ENCODE peak calls at places on chromosomes 11 and 22, in five cellular contexts. P, B, C, Y and D are unnamed samples.
A peak's percentile ranks its signal among the peaks of the same experiment; 100 is the strongest.

GRCh38 chr11:46348566-46348981 is 1.3 kb downstream of the DGKZ start:
- DNase-seq in P (no peak), B (no peak), C (no peak), Y (no peak), D (no peak)

GRCh38 chr11:64580387-64580786 is 10.6 kb upstream of the SLC22A12 start:
- DNase-seq in P (no peak), B (no peak), C (no peak), Y (no peak), D (no peak)

GRCh38 chr11:25612806-25613205 is 719.1 kb upstream of the ANO3 start:
- DNase-seq in P (no peak), B (no peak), C (no peak), Y (no peak), D (no peak)

GRCh38 chr11:44192701-44193100 is 97.2 kb downstream of the EXT2 start:
- DNase-seq in P (no peak), B (no peak), C (no peak), Y (no peak), D (no peak)

GRCh38 chr22:24451162-24451561 is 23.8 kb downstream of the ADORA2A start:
- DNase-seq in P (no peak), B (no peak), C (no peak), Y (no peak), D (no peak)

GRCh38 chr11:123696183-123696582 is 41.8 kb upstream of the SCN3B start:
- DNase-seq in P (no peak), B (no peak), C (no peak), Y (no peak), D (no peak)

GRCh38 chr11:104582431-104582830 is 315.8 kb downstream of the CASP12 start:
- DNase-seq in P (no peak), B (no peak), C (no peak), Y (no peak), D (no peak)

GRCh38 chr22:28243539-28243938 is 324.5 kb upstream of the PITPNB start:
- DNase-seq in P (no peak), B (no peak), C (no peak), Y (no peak), D (no peak)

GRCh38 chr11:127345819-127346459 is 345.4 kb upstream of the KIRREL3 start:
- DNase-seq in P (no peak), B (no peak), C (peak; percentile 73), Y (peak; percentile 13), D (no peak)

GRCh38 chr22:17418890-17419324 is 49.6 kb downstream of the CECR2 start:
- DNase-seq in P (no peak), B (no peak), C (no peak), Y (no peak), D (no peak)

GRCh38 chr22:41912338-41913039 is 2.4 kb downstream of the SHISA8 start:
- DNase-seq in P (no peak), B (no peak), C (no peak), Y (no peak), D (no peak)

GRCh38 chr11:69372589-69373250 is 78.8 kb downstream of the MYEOV start:
- DNase-seq in P (no peak), B (peak; percentile 75), C (no peak), Y (no peak), D (no peak)

GRCh38 chr11:65478411-65479183 is 20.2 kb upstream of the MALAT1 start:
- DNase-seq in P (no peak), B (no peak), C (peak; percentile 69), Y (no peak), D (no peak)

GRCh38 chr11:66820921-66821320 is 22.3 kb upstream of the RCE1 start:
- DNase-seq in P (no peak), B (no peak), C (no peak), Y (no peak), D (no peak)

GRCh38 chr11:84243629-84244263 is 957.6 kb upstream of the CCDC90B start:
- DNase-seq in P (no peak), B (no peak), C (no peak), Y (no peak), D (no peak)

GRCh38 chr22:25083414-25084166 is 116.1 kb upstream of the CRYBB3 start:
- DNase-seq in P (no peak), B (no peak), C (peak; percentile 29), Y (peak; percentile 88), D (no peak)

GRCh38 chr11:69442807-69443137 is 38.7 kb upstream of the LINC01488 start:
- DNase-seq in P (no peak), B (no peak), C (peak; percentile 39), Y (peak; percentile 80), D (no peak)